ENCODE peak calls at places on chromosome 9, in six cellular contexts. R, C, N, P, H and B are unnamed samples.

GRCh38 chr9:129712595-129713524 is 40.0 kb downstream of the PTGES start:
- DNase-seq in R (peak; percentile 79), C (peak; percentile 70), N (no peak), P (no peak), H (no peak), B (peak; percentile 94)

GRCh38 chr9:95341262-95342011 is 23.9 kb upstream of the FANCC start:
- DNase-seq in R (no peak), C (no peak), N (peak; percentile 13), P (no peak), H (no peak), B (peak; percentile 28)

GRCh38 chr9:126400571-126400970 is 73.9 kb downstream of the MVB12B start:
- DNase-seq in R (no peak), C (no peak), N (no peak), P (no peak), H (no peak), B (no peak)

GRCh38 chr9:137277329-137278041 is at the start of gene TOR4A:
- DNase-seq in R (peak; percentile 43), C (peak; percentile 89), N (peak; percentile 80), P (peak; percentile 81), H (peak; percentile 53), B (peak; percentile 78)

GRCh38 chr9:129550199-129550839 is 70.6 kb downstream of the C9orf50 start:
- DNase-seq in R (peak; percentile 63), C (peak; percentile 89), N (peak; percentile 55), P (peak; percentile 86), H (peak; percentile 79), B (peak; percentile 49)

GRCh38 chr9:110578896-110579752 is at the start of gene SVEP1:
- DNase-seq in R (no peak), C (peak; percentile 48), N (peak; percentile 73), P (peak; percentile 67), H (peak; percentile 72), B (peak; percentile 68)

GRCh38 chr9:32045513-32045912 is 338.9 kb upstream of the ACO1 start:
- DNase-seq in R (no peak), C (no peak), N (no peak), P (no peak), H (no peak), B (no peak)

GRCh38 chr9:84975926-84976325 is 306.4 kb downstream of the NTRK2 start:
- DNase-seq in R (no peak), C (peak; percentile 52), N (no peak), P (no peak), H (no peak), B (no peak)

GRCh38 chr9:4689687-4690104 is 10.3 kb downstream of the CDC37L1 start:
- DNase-seq in R (no peak), C (no peak), N (peak; percentile 83), P (no peak), H (no peak), B (peak; percentile 27)

GRCh38 chr9:92328225-92328624 is 2.5 kb downstream of the CENPP start:
- DNase-seq in R (peak; percentile 27), C (peak; percentile 68), N (peak; percentile 48), P (no peak), H (no peak), B (peak; percentile 80)

GRCh38 chr9:72592501-72593403 is 71.3 kb downstream of the TMC1 start:
- DNase-seq in R (peak; percentile 62), C (peak; percentile 73), N (peak; percentile 70), P (no peak), H (no peak), B (peak; percentile 64)

DNA sequence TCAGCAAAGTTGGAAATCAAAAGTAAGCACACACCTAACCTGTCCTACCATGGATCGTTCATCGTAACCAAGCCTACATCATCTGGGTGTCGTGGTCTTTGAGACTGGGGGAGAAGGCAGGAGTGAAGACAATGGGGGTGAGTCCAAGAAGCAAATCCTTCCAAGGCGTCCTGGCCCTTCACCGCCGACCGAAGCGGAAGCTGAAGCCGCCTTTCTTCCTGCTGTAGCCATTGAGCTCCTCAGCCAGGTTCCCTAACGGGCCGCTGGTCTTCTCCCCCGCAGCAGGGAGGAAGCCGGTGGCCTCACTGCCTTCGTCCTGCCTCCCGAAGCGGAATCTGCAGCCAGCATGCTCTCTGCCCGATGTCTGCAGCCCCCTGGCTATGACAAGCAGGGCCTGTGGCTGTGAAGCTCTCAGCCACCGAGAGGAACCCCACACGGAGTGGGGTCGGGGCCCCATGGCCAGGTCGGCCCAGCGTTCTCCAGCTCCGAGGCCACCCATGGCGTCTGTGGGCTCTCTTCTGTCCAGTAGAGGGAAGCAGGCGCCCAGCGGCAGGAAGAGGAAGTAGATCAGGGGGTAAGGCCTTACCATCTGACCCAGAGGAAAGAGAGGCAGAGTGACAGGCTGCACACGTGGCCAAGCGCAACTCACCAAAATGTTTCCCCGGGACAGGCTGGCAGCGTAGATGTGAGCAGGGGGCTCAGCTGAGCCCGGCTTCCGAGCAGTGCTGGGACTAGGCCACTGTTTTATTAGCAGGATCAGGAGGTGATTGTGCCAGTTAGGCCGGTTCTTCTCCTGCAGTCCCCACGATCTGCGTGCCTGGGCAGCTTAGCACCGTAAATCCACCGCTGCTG is 3.1 kb downstream of the QRFP start:
- DNase-seq in R (no peak), C (no peak), N (peak; percentile 56), P (peak; percentile 49), H (no peak), B (no peak)
- TF ChIP-seq CTCF in R (no peak), C (no peak), N (peak; percentile 23), P (no peak), H (no peak), B (no peak)

GRCh38 chr9:12703996-12704395 is 10.8 kb downstream of the TYRP1 start:
- DNase-seq in R (no peak), C (no peak), N (no peak), P (no peak), H (no peak), B (no peak)
- TF ChIP-seq CTCF in R (no peak), C (no peak), N (no peak), P (no peak), H (no peak), B (no peak)

GRCh38 chr9:24698864-24699518 is 153.3 kb upstream of the IZUMO3 start:
- DNase-seq in R (no peak), C (peak; percentile 0), N (peak; percentile 1), P (no peak), H (no peak), B (no peak)
- TF ChIP-seq CTCF in R (no peak), C (no peak), N (no peak), P (no peak), H (no peak), B (no peak)

DNA sequence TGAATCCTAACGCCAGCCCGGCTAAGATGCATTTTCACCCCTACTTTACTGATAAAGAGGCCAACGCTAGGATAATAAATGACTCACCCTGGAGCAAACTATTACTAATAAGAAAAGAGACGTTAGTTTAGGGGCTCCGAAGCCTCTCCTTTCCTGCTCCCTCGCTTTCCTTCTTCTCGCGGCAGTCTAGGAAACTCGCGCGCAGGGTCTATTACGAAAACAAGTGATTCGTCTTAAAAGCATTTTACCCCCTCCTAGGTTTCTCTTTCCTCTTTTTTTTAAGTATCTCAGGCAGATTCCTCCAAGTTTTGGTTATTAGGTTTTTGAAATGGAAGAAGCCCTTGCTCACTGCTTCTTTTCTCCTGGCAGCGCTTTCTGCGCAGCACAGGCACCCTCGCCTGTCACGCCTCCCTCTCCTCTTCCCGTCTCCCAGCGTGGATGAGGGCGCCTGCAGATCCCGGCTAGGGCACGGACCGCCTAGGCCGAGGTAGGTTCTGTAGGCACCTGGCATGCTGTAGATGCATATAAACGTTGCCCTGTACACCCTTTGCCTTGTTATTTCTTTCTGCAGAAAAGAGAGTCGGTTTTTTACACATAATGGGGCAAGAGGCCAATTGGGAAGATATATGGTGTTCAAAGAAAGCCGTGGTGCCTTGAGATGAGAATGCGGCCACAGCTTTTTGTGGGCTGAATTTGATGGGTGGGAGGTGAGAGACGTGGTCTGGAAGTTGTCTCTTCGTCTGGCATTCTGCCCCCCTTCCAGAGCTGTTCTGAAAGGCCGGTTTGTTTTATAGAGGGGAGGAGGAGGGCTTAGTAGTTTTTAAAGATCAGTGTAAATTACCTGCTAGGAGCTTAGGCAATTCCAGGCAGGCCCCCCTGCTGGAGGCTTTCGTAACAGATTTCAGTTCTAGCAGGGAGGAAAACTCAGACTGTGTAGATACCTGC is 981 bp downstream of the GCNT1 start:
- DNase-seq in R (no peak), C (peak; percentile 72), N (peak; percentile 61), P (peak; percentile 21), H (peak; percentile 57), B (peak; percentile 66)
- TF ChIP-seq CTCF in R (peak; percentile 14), C (peak; percentile 48), N (peak; percentile 54), P (no peak), H (peak; percentile 38), B (peak; percentile 41)

DNA sequence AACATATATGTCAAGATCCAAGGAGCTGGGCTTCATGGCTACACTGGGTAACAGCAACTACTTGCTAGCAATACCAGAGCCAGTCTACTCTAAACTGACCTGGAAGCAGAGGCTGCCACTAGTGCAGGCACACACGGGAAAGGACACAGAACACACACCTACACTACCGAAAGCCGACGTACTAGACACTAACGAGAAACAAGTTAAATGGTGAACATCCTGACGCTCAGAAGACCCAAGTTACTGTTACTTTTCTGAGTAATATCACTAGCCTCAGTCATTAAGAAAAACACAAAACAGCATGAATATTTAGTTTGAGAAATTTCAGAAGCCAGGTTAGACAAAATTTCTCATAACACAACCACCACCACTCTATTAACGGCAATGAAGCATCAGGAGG is 44.6 kb downstream of the CAMSAP1 start:
- DNase-seq in R (no peak), C (no peak), N (no peak), P (no peak), H (no peak), B (no peak)
- TF ChIP-seq CTCF in R (no peak), C (no peak), N (no peak), P (no peak), H (no peak), B (no peak)

GRCh38 chr9:127423934-127424668 is at the start of gene ZNF79:
- DNase-seq in R (peak; percentile 74), C (peak; percentile 95), N (peak; percentile 95), P (peak; percentile 94), H (peak; percentile 96), B (peak; percentile 89)

GRCh38 chr9:127426756-127427155 is 2.6 kb downstream of the ZNF79 start:
- DNase-seq in R (no peak), C (no peak), N (peak; percentile 69), P (no peak), H (no peak), B (no peak)

GRCh38 chr9:127423591-127423933 is 620 bp upstream of the ZNF79 start:
- DNase-seq in R (no peak), C (no peak), N (no peak), P (no peak), H (no peak), B (no peak)

GRCh38 chr9:127422787-127423186 is 1.4 kb upstream of the ZNF79 start:
- DNase-seq in R (no peak), C (no peak), N (no peak), P (no peak), H (no peak), B (no peak)

GRCh38 chr9:127424669-127424986 is 446 bp downstream of the ZNF79 start:
- DNase-seq in R (no peak), C (no peak), N (no peak), P (no peak), H (no peak), B (no peak)
- TF ChIP-seq CTCF in R (no peak), C (no peak), N (no peak), P (no peak), H (no peak), B (no peak)

GRCh38 chr9:22813520-22813919 is 366.9 kb downstream of the DMRTA1 start:
- DNase-seq in R (peak; percentile 4), C (peak; percentile 53), N (peak; percentile 33), P (no peak), H (no peak), B (peak; percentile 46)
- TF ChIP-seq CTCF in R (peak; percentile 26), C (peak; percentile 29), N (peak; percentile 34), P (peak; percentile 14), H (no peak), B (peak; percentile 36)